ENCODE peak calls at places on chromosomes 1 and 21, in seven cellular contexts. U is K562, O is spleen, Y is stomach, Q is HCT116, K is GM12878, N is sigmoid colon. C is an unnamed sample.

GRCh38 chr1:205032512-205032911 is 10.5 kb upstream of the CNTN2 start:
- DNase-seq in O (no peak), U (no peak), Y (no peak), N (no peak), K (no peak), Q (no peak), C (no peak)

GRCh38 chr1:71019248-71019647 is 28.4 kb downstream of the PTGER3 start:
- DNase-seq in N (no peak), O (no peak), Q (no peak), U (peak; percentile 39), Y (no peak), K (no peak), C (no peak)

GRCh38 chr21:34545079-34545884 is 33.3 kb upstream of the KCNE1 start:
- DNase-seq in O (no peak), K (peak; percentile 86), N (peak; percentile 76), Y (no peak), U (peak; percentile 15), Q (peak; percentile 40), C (no peak)

GRCh38 chr21:21605502-21605901 is 607.3 kb downstream of the NCAM2 start:
- DNase-seq in Y (no peak), N (no peak), Q (no peak), K (no peak), O (no peak), U (no peak), C (no peak)

GRCh38 chr1:16617101-16617727 is 3.9 kb upstream of the NBPF1 start:
- DNase-seq in N (peak; percentile 73), U (no peak), Q (no peak), Y (peak; percentile 33), O (peak; percentile 79), K (no peak), C (peak; percentile 98)

GRCh38 chr1:147600119-147601111 is 59.1 kb downstream of the BCL9 start:
- DNase-seq in U (peak; percentile 28), N (peak; percentile 65), O (no peak), K (no peak), Q (no peak), Y (no peak), C (no peak)

GRCh38 chr1:172154571-172154970 is 265.9 kb upstream of the C1orf105 start:
- DNase-seq in O (no peak), N (no peak), K (peak; percentile 23), Q (no peak), Y (no peak), U (no peak), C (no peak)

GRCh38 chr1:199550384-199551067 is 477.0 kb upstream of the NR5A2 start:
- DNase-seq in Q (no peak), Y (no peak), U (no peak), K (no peak), N (no peak), O (no peak), C (no peak)

GRCh38 chr1:230899845-230900251 is 31.5 kb upstream of the C1orf198 start:
- DNase-seq in K (no peak), Y (no peak), Q (no peak), U (no peak), N (no peak), O (no peak), C (peak; percentile 12)

GRCh38 chr1:112264010-112264409 is 132.0 kb upstream of the CTTNBP2NL start:
- DNase-seq in N (no peak), Y (no peak), O (no peak), K (no peak), U (no peak), Q (no peak), C (no peak)

DNA sequence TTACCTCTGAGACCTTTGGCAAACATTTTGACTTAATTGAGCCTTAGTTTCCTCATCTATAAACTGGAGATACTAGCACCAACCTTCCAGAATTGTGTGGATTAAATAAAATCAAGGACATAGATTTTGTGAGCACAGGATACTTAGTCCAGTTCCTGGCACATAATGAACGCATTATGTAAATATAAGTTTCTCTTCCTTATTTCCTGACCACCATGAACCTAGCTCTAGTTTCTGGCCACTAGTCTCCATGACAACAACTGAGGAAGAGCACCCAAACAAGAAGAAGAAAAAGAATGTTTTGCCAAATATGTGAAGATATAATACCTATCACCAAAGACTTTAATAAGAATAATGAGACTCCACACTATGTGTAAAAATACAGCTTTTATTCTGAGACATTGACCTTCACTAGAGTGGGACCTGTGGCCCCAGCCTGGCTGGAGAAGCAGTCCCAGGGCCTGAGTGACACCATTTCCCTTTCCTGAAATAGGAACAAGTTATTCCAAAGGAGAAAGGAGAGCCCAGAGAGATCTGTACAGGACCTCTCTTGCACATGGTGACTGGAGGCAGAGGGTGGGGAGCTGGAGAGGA is 894 bp upstream of the USF1 start:
- DNase-seq in Y (no peak), K (peak; percentile 64), Q (no peak), U (no peak), N (no peak), O (no peak), C (no peak)
- H3K4me3 ChIP-seq in Y (peak overlapping the region; percentile 86), K (peak overlapping the region; percentile 90), Q (peak overlapping the region; percentile 70), U (peak overlapping the region; percentile 75), N (peak overlapping the region; percentile 85), O (peak overlapping the region; percentile 91), C (peak overlapping the region; percentile 79)

DNA sequence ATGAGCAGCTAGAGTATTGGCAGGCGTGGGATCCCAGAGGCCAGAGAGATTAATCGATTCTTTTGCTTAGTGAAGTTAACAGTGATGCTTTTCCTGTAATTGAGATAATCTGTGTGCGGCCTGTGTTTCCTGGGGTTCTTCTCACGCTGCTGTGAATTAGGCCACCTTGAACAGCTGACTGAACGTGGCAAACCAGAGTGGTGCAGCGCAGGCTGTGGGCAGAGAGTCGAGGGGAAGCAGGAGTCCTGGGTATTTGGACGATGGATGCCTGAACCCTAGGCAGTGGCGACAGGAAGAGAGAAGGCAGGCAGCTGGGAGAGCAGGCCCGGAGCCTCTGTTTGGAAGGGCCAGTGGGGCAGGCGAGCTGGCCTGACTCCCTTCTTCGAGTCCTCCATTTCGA is 51.7 kb downstream of the RYR2 start:
- DNase-seq in Q (no peak), N (no peak), Y (no peak), O (no peak), U (no peak), K (no peak), C (no peak)
- TF ChIP-seq POLR2AphosphoS5 in Q (no peak), N (no peak), Y (no peak), O (no peak), U (no peak), K (no peak), C (no peak)

DNA sequence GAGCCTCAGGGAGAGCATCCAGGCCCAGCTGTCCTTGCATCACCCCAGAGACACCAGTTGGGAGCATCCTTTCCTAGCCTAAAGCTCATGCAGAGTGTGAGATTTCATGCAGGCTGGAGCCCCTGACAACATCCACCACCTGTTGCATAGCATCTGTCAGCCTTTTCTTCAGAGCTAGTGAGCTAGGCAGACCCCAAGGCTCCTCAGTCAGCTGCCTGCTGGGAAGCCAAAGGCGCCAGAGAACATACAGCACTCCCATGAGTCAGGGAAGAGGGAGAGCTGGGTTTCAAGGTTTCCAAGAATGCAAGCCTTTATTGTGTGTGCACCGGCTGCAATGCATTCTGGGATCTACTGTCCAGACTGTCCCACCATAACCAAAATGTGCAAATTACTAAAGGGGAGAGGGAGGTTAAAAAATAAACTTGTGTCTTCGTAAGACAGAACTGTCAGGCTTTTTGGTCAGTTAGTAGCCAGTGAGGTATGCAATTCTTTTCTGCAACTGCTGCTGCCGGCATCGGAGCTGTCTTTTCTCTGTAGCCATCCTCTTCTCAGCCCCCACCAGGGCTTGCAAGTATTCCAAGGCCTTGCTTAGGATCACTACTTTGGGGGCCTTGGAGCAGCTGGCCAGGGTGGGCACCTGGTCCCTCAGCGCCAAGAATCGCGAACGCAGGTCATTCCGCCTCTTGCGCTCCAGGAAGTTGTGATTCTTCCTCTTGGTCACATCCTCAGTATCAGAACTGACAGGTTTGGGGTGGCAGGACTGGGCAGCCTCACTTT is 4.6 kb downstream of the MYCL start:
- DNase-seq in K (no peak), Q (no peak), Y (no peak), O (no peak), U (peak; percentile 39), N (no peak), C (no peak)
- TF ChIP-seq POLR2A in K (peak; percentile 22), Q (no peak), Y (no peak), O (no peak), U (peak; percentile 85), N (no peak), C (no peak)

DNA sequence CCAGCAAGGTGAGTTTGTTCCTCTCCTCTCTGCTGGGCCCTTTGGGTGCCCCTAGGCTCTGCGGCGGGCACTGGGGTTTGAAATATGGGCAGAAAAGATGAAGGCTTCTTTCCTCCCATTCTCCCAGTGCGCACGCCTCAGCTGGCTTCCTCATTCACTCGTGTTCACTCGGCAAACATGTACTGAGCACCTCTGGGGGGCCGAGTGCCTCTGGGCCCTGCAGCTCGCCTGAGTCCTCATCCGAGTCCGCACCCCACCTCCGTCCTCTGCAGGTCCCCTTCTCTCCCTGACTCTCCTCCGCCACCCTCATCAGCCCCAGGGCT is 98.5 kb upstream of the RUNX3 start:
- DNase-seq in Y (no peak), Q (no peak), U (no peak), N (no peak), K (no peak), O (no peak), C (no peak)
- H3K4me3 ChIP-seq in Y (no peak overlapping the region), Q (no peak overlapping the region), U (no peak overlapping the region), N (no peak overlapping the region), K (peak overlapping the region; percentile 49), O (peak overlapping the region; percentile 39), C (no peak overlapping the region)

GRCh38 chr1:113975211-113975895 is 3.9 kb upstream of the OLFML3 start:
- DNase-seq in O (no peak), U (no peak), N (no peak), K (no peak), Y (no peak), Q (no peak), C (no peak)

GRCh38 chr1:113980120-113980519 is 846 bp downstream of the OLFML3 start:
- DNase-seq in N (peak; percentile 91), U (no peak), Y (peak; percentile 39), O (peak; percentile 77), K (no peak), Q (no peak), C (no peak)

GRCh38 chr1:113978863-113979702 is at the start of gene OLFML3:
- DNase-seq in Q (peak; percentile 66), Y (peak; percentile 86), K (peak; percentile 31), O (no peak), N (peak; percentile 96), U (peak; percentile 91), C (no peak)

GRCh38 chr1:113972954-113973353 is 6.3 kb upstream of the OLFML3 start:
- DNase-seq in O (no peak), N (no peak), U (no peak), Y (no peak), Q (no peak), K (no peak), C (no peak)

DNA sequence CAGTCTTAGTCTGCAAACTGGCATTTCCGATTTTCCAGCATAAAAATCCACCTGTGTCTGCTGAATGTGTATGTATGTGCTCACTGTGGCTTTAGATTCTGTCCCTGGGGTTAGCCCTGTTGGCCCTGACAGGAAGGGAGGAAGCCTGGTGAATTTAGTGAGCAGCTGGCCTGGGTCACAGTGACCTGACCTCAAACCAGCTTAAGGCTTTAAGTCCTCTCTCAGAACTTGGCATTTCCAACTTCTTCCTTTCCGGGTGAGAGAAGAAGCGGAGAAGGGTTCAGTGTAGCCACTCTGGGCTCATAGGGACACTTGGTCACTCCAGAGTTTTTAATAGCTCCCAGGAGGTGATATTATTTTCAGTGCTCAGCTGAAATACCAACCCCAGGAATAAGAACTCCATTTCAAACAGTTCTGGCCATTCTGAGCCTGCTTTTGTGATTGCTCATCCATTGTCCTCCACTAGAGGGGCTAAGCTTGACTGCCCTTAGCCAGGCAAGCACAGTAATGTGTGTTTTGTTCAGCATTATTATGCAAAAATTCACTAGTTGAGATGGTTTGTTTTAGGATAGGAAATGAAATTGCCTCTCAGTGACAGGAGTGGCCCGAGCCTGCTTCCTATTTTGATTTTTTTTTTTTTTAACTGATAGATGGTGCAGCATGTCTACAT is 2.5 kb upstream of the OLFML3 start:
- DNase-seq in Q (peak; percentile 3), Y (no peak), O (no peak), N (no peak), U (peak; percentile 47), K (no peak), C (no peak)
- TF ChIP-seq POLR2AphosphoS5 in Q (no peak), Y (no peak), O (no peak), N (no peak), U (no peak), K (no peak), C (no peak)